ENCODE peak calls at places on chromosomes 6 and 20, in four cellular contexts. H, Q, O and X are unnamed samples.

GRCh38 chr20:61970357-61970756 is 95.3 kb downstream of the TAF4 start:
- DNase-seq in Q (no peak), H (no peak), O (no peak), X (no peak)

GRCh38 chr6:28522594-28523557 is 2.8 kb upstream of the GPX5 start:
- DNase-seq in H (no peak), O (no peak), Q (peak; percentile 44), X (no peak)

GRCh38 chr6:17418281-17419188 is 25.1 kb downstream of the CAP2 start:
- DNase-seq in H (no peak), O (peak; percentile 53), Q (no peak), X (no peak)

GRCh38 chr6:112475083-112475482 is 128.0 kb downstream of the RFPL4B start:
- DNase-seq in H (no peak), Q (no peak), O (peak; percentile 80), X (no peak)

GRCh38 chr20:16245879-16246278 is 327.4 kb downstream of the KIF16B start:
- DNase-seq in O (no peak), H (no peak), Q (no peak), X (no peak)

GRCh38 chr20:62523473-62524203 is 47.8 kb upstream of the GATA5 start:
- DNase-seq in Q (no peak), H (no peak), O (no peak), X (no peak)

GRCh38 chr6:166572370-166573261 is 13.9 kb downstream of the RAMACL start:
- DNase-seq in H (peak; percentile 75), O (peak; percentile 88), Q (no peak), X (no peak)

GRCh38 chr6:110814488-110815259 is 595 bp downstream of the CDK19 start:
- DNase-seq in H (peak; percentile 54), Q (peak; percentile 27), O (peak; percentile 51), X (peak; percentile 67)

GRCh38 chr6:19995575-19996257 is 158.5 kb downstream of the ID4 start:
- DNase-seq in O (no peak), Q (no peak), H (no peak), X (no peak)

GRCh38 chr6:170087946-170088348 is 202.9 kb downstream of the DLL1 start:
- DNase-seq in Q (peak; percentile 24), O (no peak), H (no peak), X (peak; percentile 44)

GRCh38 chr20:34720266-34720665 is 16.1 kb downstream of the TP53INP2 start:
- DNase-seq in H (no peak), Q (no peak), O (peak; percentile 29), X (no peak)

GRCh38 chr20:37500311-37500710 is 20.7 kb upstream of the NNAT start:
- DNase-seq in Q (no peak), O (no peak), H (no peak), X (no peak)

GRCh38 chr20:14481863-14482262 is 144.5 kb upstream of the FLRT3 start:
- DNase-seq in H (no peak), Q (no peak), O (peak; percentile 73), X (no peak)

GRCh38 chr6:56242343-56242742 is 5.0 kb downstream of the COL21A1 start:
- DNase-seq in H (no peak), O (peak; percentile 57), Q (no peak), X (no peak)

GRCh38 chr6:18293192-18293904 is 29.0 kb upstream of the DEK start:
- DNase-seq in H (no peak), Q (no peak), O (no peak), X (no peak)

GRCh38 chr20:63315240-63315981 is 22.4 kb downstream of the COL20A1 start:
- DNase-seq in H (no peak), O (no peak), Q (no peak), X (no peak)

GRCh38 chr20:25220021-25220730 is 24.7 kb downstream of the ENTPD6 start:
- DNase-seq in H (no peak), Q (no peak), O (no peak), X (no peak)
- TF ChIP-seq CTCF in H (no peak), Q (peak; percentile 28), O (peak; percentile 25), X (no peak)

GRCh38 chr6:1817033-1817761 is 207.5 kb downstream of the FOXC1 start:
- DNase-seq in Q (no peak), O (peak; percentile 54), H (no peak), X (no peak)

GRCh38 chr6:1812487-1812886 is 202.8 kb downstream of the FOXC1 start:
- DNase-seq in O (no peak), Q (no peak), H (no peak), X (no peak)

GRCh38 chr6:1812034-1812433 is 202.3 kb downstream of the FOXC1 start:
- DNase-seq in Q (no peak), H (no peak), O (no peak), X (no peak)

GRCh38 chr6:1815827-1816452 is 206.2 kb downstream of the FOXC1 start:
- DNase-seq in O (no peak), Q (no peak), H (no peak), X (no peak)

DNA sequence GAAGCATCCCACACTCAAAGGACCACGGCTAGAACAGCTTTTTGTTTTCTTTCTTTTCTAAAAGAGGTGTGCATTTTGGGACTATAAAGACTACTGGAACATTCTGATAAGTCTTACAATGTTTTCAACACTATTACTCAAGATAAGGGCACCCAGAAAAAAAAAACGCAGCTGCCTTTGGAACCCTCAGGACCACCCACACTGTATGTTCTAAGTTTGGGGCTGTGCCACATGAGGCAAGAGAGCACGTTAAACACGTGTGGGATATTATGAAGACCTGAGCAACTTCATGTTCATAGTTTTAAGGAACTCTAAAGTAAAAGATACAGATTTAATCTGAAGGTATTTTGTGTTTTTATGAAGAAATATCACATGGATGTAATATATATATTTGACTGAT is 204.6 kb downstream of the FOXC1 start:
- DNase-seq in O (no peak), Q (no peak), H (no peak), X (no peak)
- TF ChIP-seq CTCF in O (no peak), Q (no peak), H (no peak), X (no peak)

DNA sequence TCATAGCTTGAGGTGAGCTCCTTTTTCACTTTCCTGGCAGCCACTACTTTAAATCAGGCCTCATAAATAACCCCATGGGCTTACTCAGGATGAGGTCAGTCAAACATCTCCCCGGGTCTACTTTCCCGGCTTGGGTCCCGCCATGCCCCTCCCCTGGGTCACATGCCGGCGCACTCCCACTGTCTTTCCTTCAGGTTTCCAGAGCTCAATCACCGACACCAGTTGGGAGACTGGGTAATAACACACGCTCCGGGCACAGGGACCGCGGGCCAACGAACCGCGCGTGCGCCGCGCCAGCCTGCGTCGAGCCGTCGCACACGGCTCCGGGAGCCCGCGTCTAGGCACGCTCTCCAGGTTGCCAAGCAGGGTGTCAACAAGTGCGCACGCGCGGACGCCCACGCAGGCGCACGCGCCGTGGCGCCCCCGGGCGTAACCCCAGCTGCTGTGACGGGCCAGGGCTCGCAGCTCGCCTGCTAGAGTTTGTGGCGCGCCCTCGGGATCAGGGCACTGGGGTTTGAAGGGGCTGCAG is 31.6 kb downstream of the TFAP2B start:
- DNase-seq in Q (no peak), H (no peak), O (no peak), X (no peak)
- TF ChIP-seq CTCF in Q (no peak), H (no peak), O (no peak), X (no peak)

DNA sequence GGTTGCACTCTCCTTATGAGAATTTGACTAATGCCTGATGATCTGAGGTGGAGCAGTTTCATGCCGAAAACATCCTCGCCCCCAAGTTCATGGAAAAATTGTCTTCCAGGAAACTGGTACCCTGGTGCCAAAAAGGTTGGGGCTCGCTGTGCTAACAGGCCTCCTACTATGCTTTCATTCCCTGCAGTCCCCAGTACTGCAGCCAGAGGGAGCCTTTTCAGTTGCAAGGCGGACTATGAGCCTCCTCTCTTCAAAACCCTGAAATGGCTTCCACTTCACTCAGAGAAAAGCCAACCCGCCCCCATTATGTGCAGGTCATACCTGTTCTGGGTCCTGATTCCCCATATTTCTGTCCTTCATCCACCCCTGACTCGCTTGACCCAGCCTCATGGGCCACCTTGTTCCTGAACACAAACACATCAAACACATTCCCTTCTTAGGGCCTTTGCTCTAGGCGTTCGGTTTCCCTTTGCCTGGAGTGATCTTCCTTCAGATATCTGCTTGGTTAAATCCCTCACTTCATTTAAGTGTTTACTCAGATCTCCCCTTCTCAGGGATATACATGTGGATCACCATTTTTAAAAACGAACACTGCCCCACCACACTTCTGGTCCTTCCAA is 173.7 kb downstream of the PHACTR1 start:
- DNase-seq in H (no peak), Q (no peak), O (peak; percentile 9), X (no peak)
- TF ChIP-seq CTCF in H (no peak), Q (no peak), O (peak; percentile 67), X (no peak)

GRCh38 chr6:75349262-75349984 is 64.8 kb upstream of the TMEM30A start:
- DNase-seq in Q (no peak), O (peak; percentile 27), H (no peak), X (no peak)
- TF ChIP-seq CTCF in Q (no peak), O (peak; percentile 25), H (no peak), X (no peak)